ENCODE peak calls at places on chromosome 13, in seven cellular contexts. One of them, this sample, is unnamed.

GRCh38 chr13:30798776-30799625 is 63.7 kb downstream of the ALOX5AP start:
- ATAC-seq in effector memory CD8-positive, alpha-beta T cell: no peak
- ATAC-seq in left lobe of liver: no peak
- ATAC-seq in naive thymus-derived CD8-positive, alpha-beta T cell: no peak
- ATAC-seq in sciatic nerve: no peak
- ATAC-seq in pancreas: no peak
- ATAC-seq in activated CD8-positive, alpha-beta T cell treated with anti-CD3 and anti-CD28 coated beads for 36 hours: no peak
- ATAC-seq in this sample: no peak

GRCh38 chr13:114226699-114227323 is 7.9 kb upstream of the CDC16 start:
- ATAC-seq in effector memory CD8-positive, alpha-beta T cell: peak; percentile 92
- ATAC-seq in left lobe of liver: peak; percentile 89
- ATAC-seq in naive thymus-derived CD8-positive, alpha-beta T cell: peak; percentile 87
- ATAC-seq in sciatic nerve: peak; percentile 94
- ATAC-seq in pancreas: peak; percentile 94
- ATAC-seq in activated CD8-positive, alpha-beta T cell treated with anti-CD3 and anti-CD28 coated beads for 36 hours: peak; percentile 94
- ATAC-seq in this sample: peak; percentile 91

GRCh38 chr13:72953391-72953960 is 105.3 kb upstream of the KLF5 start:
- ATAC-seq in effector memory CD8-positive, alpha-beta T cell: no peak
- ATAC-seq in left lobe of liver: peak; percentile 23
- ATAC-seq in naive thymus-derived CD8-positive, alpha-beta T cell: no peak
- ATAC-seq in sciatic nerve: no peak
- ATAC-seq in pancreas: peak; percentile 88
- ATAC-seq in activated CD8-positive, alpha-beta T cell treated with anti-CD3 and anti-CD28 coated beads for 36 hours: no peak
- ATAC-seq in this sample: no peak

GRCh38 chr13:21359855-21360254 is 99.2 kb downstream of the ZDHHC20 start:
- ATAC-seq in effector memory CD8-positive, alpha-beta T cell: no peak
- ATAC-seq in left lobe of liver: no peak
- ATAC-seq in naive thymus-derived CD8-positive, alpha-beta T cell: no peak
- ATAC-seq in sciatic nerve: no peak
- ATAC-seq in pancreas: no peak
- ATAC-seq in activated CD8-positive, alpha-beta T cell treated with anti-CD3 and anti-CD28 coated beads for 36 hours: no peak
- ATAC-seq in this sample: peak; percentile 24

GRCh38 chr13:68110178-68110768 is 880.1 kb upstream of the PCDH9 start:
- ATAC-seq in effector memory CD8-positive, alpha-beta T cell: no peak
- ATAC-seq in left lobe of liver: no peak
- ATAC-seq in naive thymus-derived CD8-positive, alpha-beta T cell: no peak
- ATAC-seq in sciatic nerve: no peak
- ATAC-seq in pancreas: no peak
- ATAC-seq in activated CD8-positive, alpha-beta T cell treated with anti-CD3 and anti-CD28 coated beads for 36 hours: no peak
- ATAC-seq in this sample: no peak

GRCh38 chr13:109708014-109708617 is 78.3 kb downstream of the IRS2 start:
- ATAC-seq in effector memory CD8-positive, alpha-beta T cell: peak; percentile 95
- ATAC-seq in left lobe of liver: no peak
- ATAC-seq in naive thymus-derived CD8-positive, alpha-beta T cell: no peak
- ATAC-seq in sciatic nerve: no peak
- ATAC-seq in pancreas: no peak
- ATAC-seq in activated CD8-positive, alpha-beta T cell treated with anti-CD3 and anti-CD28 coated beads for 36 hours: no peak
- ATAC-seq in this sample: no peak

GRCh38 chr13:33069365-33069764 is 53.1 kb downstream of the KL start:
- ATAC-seq in effector memory CD8-positive, alpha-beta T cell: no peak
- ATAC-seq in left lobe of liver: peak; percentile 45
- ATAC-seq in naive thymus-derived CD8-positive, alpha-beta T cell: no peak
- ATAC-seq in sciatic nerve: no peak
- ATAC-seq in pancreas: no peak
- ATAC-seq in activated CD8-positive, alpha-beta T cell treated with anti-CD3 and anti-CD28 coated beads for 36 hours: no peak
- ATAC-seq in this sample: no peak

GRCh38 chr13:110915874-110916670 is 1.2 kb upstream of the ANKRD10 start:
- ATAC-seq in effector memory CD8-positive, alpha-beta T cell: no peak
- ATAC-seq in left lobe of liver: no peak
- ATAC-seq in naive thymus-derived CD8-positive, alpha-beta T cell: no peak
- ATAC-seq in sciatic nerve: peak; percentile 1
- ATAC-seq in pancreas: no peak
- ATAC-seq in activated CD8-positive, alpha-beta T cell treated with anti-CD3 and anti-CD28 coated beads for 36 hours: no peak
- ATAC-seq in this sample: no peak

GRCh38 chr13:44317752-44318550 is 55.7 kb upstream of the SERP2 start:
- ATAC-seq in effector memory CD8-positive, alpha-beta T cell: no peak
- ATAC-seq in left lobe of liver: no peak
- ATAC-seq in naive thymus-derived CD8-positive, alpha-beta T cell: no peak
- ATAC-seq in sciatic nerve: peak; percentile 42
- ATAC-seq in pancreas: no peak
- ATAC-seq in activated CD8-positive, alpha-beta T cell treated with anti-CD3 and anti-CD28 coated beads for 36 hours: no peak
- ATAC-seq in this sample: no peak

GRCh38 chr13:108003626-108004025 is 211.7 kb downstream of the LIG4 start:
- ATAC-seq in effector memory CD8-positive, alpha-beta T cell: no peak
- ATAC-seq in left lobe of liver: no peak
- ATAC-seq in naive thymus-derived CD8-positive, alpha-beta T cell: no peak
- ATAC-seq in sciatic nerve: no peak
- ATAC-seq in pancreas: no peak
- ATAC-seq in activated CD8-positive, alpha-beta T cell treated with anti-CD3 and anti-CD28 coated beads for 36 hours: no peak
- ATAC-seq in this sample: peak; percentile 31

GRCh38 chr13:49980266-49980665 is 16.6 kb upstream of the TRIM13 start:
- ATAC-seq in effector memory CD8-positive, alpha-beta T cell: no peak
- ATAC-seq in left lobe of liver: no peak
- ATAC-seq in naive thymus-derived CD8-positive, alpha-beta T cell: no peak
- ATAC-seq in sciatic nerve: no peak
- ATAC-seq in pancreas: no peak
- ATAC-seq in activated CD8-positive, alpha-beta T cell treated with anti-CD3 and anti-CD28 coated beads for 36 hours: no peak
- ATAC-seq in this sample: no peak

GRCh38 chr13:86201477-86201876 is 402.3 kb upstream of the SLITRK6 start:
- ATAC-seq in effector memory CD8-positive, alpha-beta T cell: no peak
- ATAC-seq in left lobe of liver: no peak
- ATAC-seq in naive thymus-derived CD8-positive, alpha-beta T cell: no peak
- ATAC-seq in sciatic nerve: no peak
- ATAC-seq in pancreas: no peak
- ATAC-seq in activated CD8-positive, alpha-beta T cell treated with anti-CD3 and anti-CD28 coated beads for 36 hours: peak; percentile 56
- ATAC-seq in this sample: no peak

GRCh38 chr13:112983428-112984196 is 14.6 kb downstream of the MCF2L start:
- ATAC-seq in effector memory CD8-positive, alpha-beta T cell: no peak
- ATAC-seq in left lobe of liver: peak; percentile 12
- ATAC-seq in naive thymus-derived CD8-positive, alpha-beta T cell: no peak
- ATAC-seq in sciatic nerve: no peak
- ATAC-seq in pancreas: peak; percentile 59
- ATAC-seq in activated CD8-positive, alpha-beta T cell treated with anti-CD3 and anti-CD28 coated beads for 36 hours: no peak
- ATAC-seq in this sample: no peak

GRCh38 chr13:88704600-88705275 is 1033.6 kb downstream of the SLITRK5 start:
- ATAC-seq in effector memory CD8-positive, alpha-beta T cell: no peak
- ATAC-seq in left lobe of liver: no peak
- ATAC-seq in naive thymus-derived CD8-positive, alpha-beta T cell: no peak
- ATAC-seq in sciatic nerve: no peak
- ATAC-seq in pancreas: no peak
- ATAC-seq in activated CD8-positive, alpha-beta T cell treated with anti-CD3 and anti-CD28 coated beads for 36 hours: no peak
- ATAC-seq in this sample: no peak

GRCh38 chr13:63595811-63596210 is 2180.2 kb upstream of the PCDH20 start:
- ATAC-seq in effector memory CD8-positive, alpha-beta T cell: no peak
- ATAC-seq in left lobe of liver: no peak
- ATAC-seq in naive thymus-derived CD8-positive, alpha-beta T cell: no peak
- ATAC-seq in sciatic nerve: no peak
- ATAC-seq in pancreas: no peak
- ATAC-seq in activated CD8-positive, alpha-beta T cell treated with anti-CD3 and anti-CD28 coated beads for 36 hours: no peak
- ATAC-seq in this sample: no peak

GRCh38 chr13:95153647-95154405 is 147.4 kb downstream of the ABCC4 start:
- ATAC-seq in effector memory CD8-positive, alpha-beta T cell: no peak
- ATAC-seq in left lobe of liver: no peak
- ATAC-seq in naive thymus-derived CD8-positive, alpha-beta T cell: no peak
- ATAC-seq in sciatic nerve: no peak
- ATAC-seq in pancreas: peak; percentile 46
- ATAC-seq in activated CD8-positive, alpha-beta T cell treated with anti-CD3 and anti-CD28 coated beads for 36 hours: no peak
- ATAC-seq in this sample: no peak

GRCh38 chr13:44197791-44198770 is 175.5 kb upstream of the SERP2 start:
- ATAC-seq in effector memory CD8-positive, alpha-beta T cell: no peak
- ATAC-seq in left lobe of liver: no peak
- ATAC-seq in naive thymus-derived CD8-positive, alpha-beta T cell: no peak
- ATAC-seq in sciatic nerve: no peak
- ATAC-seq in pancreas: peak; percentile 44
- ATAC-seq in activated CD8-positive, alpha-beta T cell treated with anti-CD3 and anti-CD28 coated beads for 36 hours: peak; percentile 92
- ATAC-seq in this sample: peak; percentile 89

GRCh38 chr13:23254506-23254905 is 73.7 kb downstream of the SGCG start:
- ATAC-seq in effector memory CD8-positive, alpha-beta T cell: no peak
- ATAC-seq in left lobe of liver: no peak
- ATAC-seq in naive thymus-derived CD8-positive, alpha-beta T cell: no peak
- ATAC-seq in sciatic nerve: no peak
- ATAC-seq in pancreas: no peak
- ATAC-seq in activated CD8-positive, alpha-beta T cell treated with anti-CD3 and anti-CD28 coated beads for 36 hours: no peak
- ATAC-seq in this sample: no peak

GRCh38 chr13:98751397-98752110 is 918 bp downstream of the SLC15A1 start:
- ATAC-seq in effector memory CD8-positive, alpha-beta T cell: no peak
- ATAC-seq in left lobe of liver: peak; percentile 70
- ATAC-seq in naive thymus-derived CD8-positive, alpha-beta T cell: no peak
- ATAC-seq in sciatic nerve: peak; percentile 39
- ATAC-seq in pancreas: peak; percentile 81
- ATAC-seq in activated CD8-positive, alpha-beta T cell treated with anti-CD3 and anti-CD28 coated beads for 36 hours: no peak
- ATAC-seq in this sample: no peak

GRCh38 chr13:78160793-78161192 is 242.2 kb upstream of the EDNRB start:
- ATAC-seq in effector memory CD8-positive, alpha-beta T cell: no peak
- ATAC-seq in left lobe of liver: no peak
- ATAC-seq in naive thymus-derived CD8-positive, alpha-beta T cell: no peak
- ATAC-seq in sciatic nerve: no peak
- ATAC-seq in pancreas: no peak
- ATAC-seq in activated CD8-positive, alpha-beta T cell treated with anti-CD3 and anti-CD28 coated beads for 36 hours: peak; percentile 67
- ATAC-seq in this sample: peak; percentile 59

GRCh38 chr13:33978653-33979052 is 160.7 kb downstream of the RFC3 start:
- ATAC-seq in effector memory CD8-positive, alpha-beta T cell: no peak
- ATAC-seq in left lobe of liver: no peak
- ATAC-seq in naive thymus-derived CD8-positive, alpha-beta T cell: no peak
- ATAC-seq in sciatic nerve: no peak
- ATAC-seq in pancreas: no peak
- ATAC-seq in activated CD8-positive, alpha-beta T cell treated with anti-CD3 and anti-CD28 coated beads for 36 hours: no peak
- ATAC-seq in this sample: no peak